ENCODE peak calls at places on chromosomes 6 and 20, in four cellular contexts. One of them, this sample, is unnamed.

GRCh38 chr20:37980383-37980782 is 52.9 kb downstream of the TTI1 start:
- DNase-seq in HFF-Myc: no peak
- DNase-seq in endothelial cell of umbilical vein: no peak
- DNase-seq in fibroblast of lung: no peak
- DNase-seq in this sample: no peak

GRCh38 chr6:35382015-35382414 is 39.7 kb downstream of the PPARD start:
- DNase-seq in fibroblast of lung: no peak
- DNase-seq in HFF-Myc: no peak
- DNase-seq in endothelial cell of umbilical vein: no peak
- DNase-seq in this sample: no peak

GRCh38 chr20:56801991-56802740 is 173.1 kb downstream of the TFAP2C start:
- DNase-seq in fibroblast of lung: peak; percentile 75
- DNase-seq in HFF-Myc: no peak
- DNase-seq in endothelial cell of umbilical vein: no peak
- DNase-seq in this sample: no peak

GRCh38 chr6:40631760-40632159 is 44.6 kb upstream of the LRFN2 start:
- DNase-seq in endothelial cell of umbilical vein: no peak
- DNase-seq in HFF-Myc: no peak
- DNase-seq in fibroblast of lung: no peak
- DNase-seq in this sample: no peak

GRCh38 chr6:169993861-169994481 is 242.5 kb downstream of the ERMARD start:
- DNase-seq in endothelial cell of umbilical vein: no peak
- DNase-seq in fibroblast of lung: no peak
- DNase-seq in HFF-Myc: no peak
- DNase-seq in this sample: peak; percentile 51

GRCh38 chr20:24432057-24432456 is 37.4 kb upstream of the SYNDIG1 start:
- DNase-seq in HFF-Myc: no peak
- DNase-seq in fibroblast of lung: no peak
- DNase-seq in endothelial cell of umbilical vein: no peak
- DNase-seq in this sample: no peak

GRCh38 chr20:1764136-1765033 is 106.8 kb upstream of the SIRPG start:
- DNase-seq in fibroblast of lung: peak; percentile 80
- DNase-seq in endothelial cell of umbilical vein: peak; percentile 76
- DNase-seq in HFF-Myc: peak; percentile 48
- DNase-seq in this sample: peak; percentile 84

GRCh38 chr6:25504661-25505060 is 147.4 kb upstream of the SCGN start:
- DNase-seq in HFF-Myc: no peak
- DNase-seq in fibroblast of lung: peak; percentile 87
- DNase-seq in endothelial cell of umbilical vein: no peak
- DNase-seq in this sample: no peak

GRCh38 chr20:13571662-13572061 is 67.1 kb downstream of the TASP1 start:
- DNase-seq in fibroblast of lung: no peak
- DNase-seq in HFF-Myc: no peak
- DNase-seq in endothelial cell of umbilical vein: no peak
- DNase-seq in this sample: no peak

GRCh38 chr20:52083627-52084232 is 107.8 kb downstream of the ZFP64 start:
- DNase-seq in HFF-Myc: peak; percentile 46
- DNase-seq in fibroblast of lung: peak; percentile 52
- DNase-seq in endothelial cell of umbilical vein: peak; percentile 75
- DNase-seq in this sample: no peak

GRCh38 chr20:58524814-58525213 is 9.6 kb upstream of the APCDD1L start:
- DNase-seq in HFF-Myc: peak; percentile 36
- DNase-seq in endothelial cell of umbilical vein: no peak
- DNase-seq in fibroblast of lung: peak; percentile 96
- DNase-seq in this sample: no peak

GRCh38 chr6:128339635-128340436 is 180.6 kb downstream of the PTPRK start:
- DNase-seq in HFF-Myc: no peak
- DNase-seq in endothelial cell of umbilical vein: no peak
- DNase-seq in fibroblast of lung: peak; percentile 14
- DNase-seq in this sample: no peak

GRCh38 chr20:3798405-3798768 is 2.3 kb downstream of the CDC25B start:
- DNase-seq in fibroblast of lung: no peak
- DNase-seq in HFF-Myc: no peak
- DNase-seq in endothelial cell of umbilical vein: no peak
- DNase-seq in this sample: no peak

GRCh38 chr6:22940571-22941290 is 371.4 kb downstream of the HDGFL1 start:
- DNase-seq in endothelial cell of umbilical vein: no peak
- DNase-seq in fibroblast of lung: no peak
- DNase-seq in HFF-Myc: no peak
- DNase-seq in this sample: no peak

GRCh38 chr6:168871535-168872106 is 382.0 kb downstream of the THBS2 start:
- DNase-seq in fibroblast of lung: no peak
- DNase-seq in endothelial cell of umbilical vein: no peak
- DNase-seq in HFF-Myc: no peak
- DNase-seq in this sample: no peak

GRCh38 chr6:56727097-56727845 is 84.6 kb upstream of the DST start:
- DNase-seq in HFF-Myc: no peak
- DNase-seq in fibroblast of lung: peak; percentile 81
- DNase-seq in endothelial cell of umbilical vein: no peak
- DNase-seq in this sample: no peak

GRCh38 chr6:107080036-107080435 is 35.3 kb downstream of the BEND3 start:
- DNase-seq in fibroblast of lung: no peak
- DNase-seq in endothelial cell of umbilical vein: no peak
- DNase-seq in HFF-Myc: no peak
- DNase-seq in this sample: no peak

GRCh38 chr20:34768105-34768504 is 57.3 kb downstream of the NCOA6 start:
- DNase-seq in fibroblast of lung: peak; percentile 58
- DNase-seq in HFF-Myc: no peak
- DNase-seq in endothelial cell of umbilical vein: peak; percentile 14
- DNase-seq in this sample: no peak

GRCh38 chr20:34124469-34125249 is 12.6 kb upstream of the EIF2S2 start:
- DNase-seq in endothelial cell of umbilical vein: no peak
- DNase-seq in HFF-Myc: no peak
- DNase-seq in fibroblast of lung: no peak
- DNase-seq in this sample: no peak

GRCh38 chr6:7532821-7533220 is 8.7 kb upstream of the DSP start:
- DNase-seq in HFF-Myc: no peak
- DNase-seq in fibroblast of lung: no peak
- DNase-seq in endothelial cell of umbilical vein: no peak
- DNase-seq in this sample: no peak

GRCh38 chr20:43715044-43715443 is 11.8 kb downstream of the GTSF1L start:
- DNase-seq in HFF-Myc: no peak
- DNase-seq in fibroblast of lung: no peak
- DNase-seq in endothelial cell of umbilical vein: no peak
- DNase-seq in this sample: no peak

GRCh38 chr6:6806793-6807518 is 218.4 kb downstream of the LY86 start:
- DNase-seq in endothelial cell of umbilical vein: no peak
- DNase-seq in fibroblast of lung: no peak
- DNase-seq in HFF-Myc: no peak
- DNase-seq in this sample: peak; percentile 80

GRCh38 chr6:155077784-155078183 is 82.7 kb downstream of the TIAM2 start:
- DNase-seq in fibroblast of lung: no peak
- DNase-seq in HFF-Myc: no peak
- DNase-seq in endothelial cell of umbilical vein: no peak
- DNase-seq in this sample: no peak

GRCh38 chr6:110055387-110055735 is 77.2 kb downstream of the GPR6 start:
- DNase-seq in fibroblast of lung: no peak
- DNase-seq in endothelial cell of umbilical vein: no peak
- DNase-seq in HFF-Myc: no peak
- DNase-seq in this sample: no peak

GRCh38 chr6:19995575-19996257 is 158.5 kb downstream of the ID4 start:
- DNase-seq in endothelial cell of umbilical vein: no peak
- DNase-seq in HFF-Myc: no peak
- DNase-seq in fibroblast of lung: no peak
- DNase-seq in this sample: no peak

GRCh38 chr20:62288535-62289105 is 14.2 kb upstream of the ADRM1 start:
- DNase-seq in HFF-Myc: no peak
- DNase-seq in endothelial cell of umbilical vein: no peak
- DNase-seq in fibroblast of lung: no peak
- DNase-seq in this sample: no peak

GRCh38 chr6:62775427-62776022 is 435.7 kb upstream of the FKBP1C start:
- DNase-seq in HFF-Myc: no peak
- DNase-seq in endothelial cell of umbilical vein: no peak
- DNase-seq in fibroblast of lung: no peak
- DNase-seq in this sample: no peak

GRCh38 chr20:36491901-36492617 is 49.3 kb upstream of the MYL9 start:
- DNase-seq in fibroblast of lung: peak; percentile 47
- DNase-seq in HFF-Myc: no peak
- DNase-seq in endothelial cell of umbilical vein: peak; percentile 39
- DNase-seq in this sample: no peak

GRCh38 chr6:119132211-119133004 is 53.9 kb upstream of the FAM184A start:
- DNase-seq in fibroblast of lung: peak; percentile 40
- DNase-seq in endothelial cell of umbilical vein: no peak
- DNase-seq in HFF-Myc: no peak
- DNase-seq in this sample: no peak

GRCh38 chr6:35727206-35727934 is 9.5 kb upstream of the ARMC12 start:
- DNase-seq in fibroblast of lung: peak; percentile 73
- DNase-seq in HFF-Myc: no peak
- DNase-seq in endothelial cell of umbilical vein: peak; percentile 77
- DNase-seq in this sample: peak; percentile 92

GRCh38 chr20:35845561-35845960 is 73.7 kb downstream of the PHF20 start:
- DNase-seq in fibroblast of lung: peak; percentile 52
- DNase-seq in HFF-Myc: no peak
- DNase-seq in endothelial cell of umbilical vein: no peak
- DNase-seq in this sample: no peak

GRCh38 chr20:51628533-51629398 is 86.2 kb upstream of the NFATC2 start:
- DNase-seq in fibroblast of lung: peak; percentile 91
- DNase-seq in HFF-Myc: no peak
- DNase-seq in endothelial cell of umbilical vein: peak; percentile 93
- DNase-seq in this sample: no peak

GRCh38 chr6:169224185-169224695 is 29.4 kb downstream of the THBS2 start:
- DNase-seq in fibroblast of lung: peak; percentile 91
- DNase-seq in endothelial cell of umbilical vein: no peak
- DNase-seq in HFF-Myc: no peak
- DNase-seq in this sample: no peak

GRCh38 chr20:2814587-2815051 is at the start of gene C20orf141:
- DNase-seq in fibroblast of lung: peak; percentile 96
- DNase-seq in endothelial cell of umbilical vein: peak; percentile 40
- DNase-seq in HFF-Myc: peak; percentile 94
- DNase-seq in this sample: no peak

GRCh38 chr6:32974541-32975308 is 6.3 kb downstream of the BRD2 start:
- DNase-seq in HFF-Myc: no peak
- DNase-seq in endothelial cell of umbilical vein: no peak
- DNase-seq in fibroblast of lung: no peak
- DNase-seq in this sample: no peak

GRCh38 chr6:82953871-82954270 is 111.8 kb downstream of the UBE3D start:
- DNase-seq in endothelial cell of umbilical vein: no peak
- DNase-seq in HFF-Myc: no peak
- DNase-seq in fibroblast of lung: peak; percentile 65
- DNase-seq in this sample: no peak

GRCh38 chr6:11732036-11732545 is 46.5 kb downstream of the ADTRP start:
- DNase-seq in endothelial cell of umbilical vein: no peak
- DNase-seq in HFF-Myc: no peak
- DNase-seq in fibroblast of lung: no peak
- DNase-seq in this sample: peak; percentile 70

DNA sequence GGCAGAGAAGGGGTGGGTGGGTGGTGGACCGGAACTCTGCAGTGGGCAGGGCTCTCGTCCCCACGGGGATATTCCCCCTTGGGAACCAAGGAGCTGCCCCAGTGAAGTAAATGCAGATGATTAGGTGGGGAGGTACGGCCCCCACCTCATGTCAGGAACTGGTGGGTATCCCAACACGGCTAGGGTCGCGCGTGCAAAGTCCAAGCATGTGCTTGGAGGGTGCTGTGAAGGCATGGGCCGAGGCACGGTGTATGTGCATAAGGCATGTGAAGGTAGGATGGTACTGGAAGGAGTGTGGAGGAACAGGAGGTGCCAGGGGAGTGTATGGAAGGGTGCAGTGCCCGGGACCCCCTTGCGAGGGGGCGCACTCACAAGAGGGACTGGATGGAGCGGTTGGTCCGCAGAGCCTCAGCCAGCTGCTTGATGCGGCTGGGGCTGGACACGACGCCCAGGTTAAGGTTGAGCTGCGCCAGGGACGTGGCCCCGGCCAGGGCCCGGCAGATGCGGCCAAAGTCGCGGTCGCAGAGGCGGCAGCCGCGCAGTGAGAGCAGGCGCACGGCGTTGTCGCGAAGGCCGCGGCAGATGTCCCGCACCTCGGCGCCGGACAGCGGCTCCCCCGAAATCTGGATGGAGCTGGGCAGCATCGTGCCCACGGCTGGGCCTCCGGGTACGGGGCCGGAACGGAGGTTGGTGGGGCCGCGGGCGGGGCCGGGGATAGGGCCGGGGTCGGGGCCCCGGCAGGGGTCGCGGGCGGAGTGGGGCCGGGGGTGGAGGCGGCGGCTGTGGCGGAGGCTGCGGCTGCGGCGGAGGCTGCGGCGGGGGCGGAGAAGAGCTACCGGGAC is 783 bp downstream of the LRRC73 start:
- DNase-seq in fibroblast of lung: no peak
- DNase-seq in HFF-Myc: no peak
- DNase-seq in endothelial cell of umbilical vein: no peak
- DNase-seq in this sample: no peak
- TF ChIP-seq CTCF in fibroblast of lung: no peak
- TF ChIP-seq CTCF in HFF-Myc: no peak
- TF ChIP-seq CTCF in endothelial cell of umbilical vein: no peak
- TF ChIP-seq CTCF in this sample: no peak

DNA sequence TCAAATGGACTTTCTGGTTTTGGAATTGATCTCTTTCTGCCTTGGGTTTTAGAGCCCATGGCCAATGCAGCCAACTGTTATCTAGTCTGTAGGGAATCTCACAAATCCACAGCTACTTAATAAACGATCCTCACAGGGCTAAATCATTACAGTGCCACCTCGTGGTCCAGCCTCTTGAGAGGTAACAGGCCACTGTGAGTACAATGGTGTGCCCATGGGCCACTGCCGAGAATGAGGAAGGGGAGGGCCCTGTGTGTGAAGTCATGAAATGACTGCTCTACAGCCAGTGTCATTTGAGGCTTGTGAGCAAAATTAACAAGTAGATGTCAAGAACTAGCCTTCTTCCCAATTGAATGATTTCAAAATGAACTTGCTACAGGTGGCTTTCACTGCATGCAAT is 54.3 kb upstream of the GMPR start:
- DNase-seq in endothelial cell of umbilical vein: peak; percentile 47
- DNase-seq in HFF-Myc: no peak
- DNase-seq in fibroblast of lung: no peak
- DNase-seq in this sample: no peak
- TF ChIP-seq CTCF in endothelial cell of umbilical vein: peak; percentile 29
- TF ChIP-seq CTCF in HFF-Myc: peak; percentile 12
- TF ChIP-seq CTCF in fibroblast of lung: no peak
- TF ChIP-seq CTCF in this sample: peak; percentile 28

GRCh38 chr20:11274137-11274536 is 600.3 kb upstream of the JAG1 start:
- DNase-seq in fibroblast of lung: peak; percentile 62
- DNase-seq in endothelial cell of umbilical vein: peak; percentile 74
- DNase-seq in HFF-Myc: peak; percentile 31
- DNase-seq in this sample: no peak

GRCh38 chr20:11270566-11270965 is 596.8 kb upstream of the JAG1 start:
- DNase-seq in endothelial cell of umbilical vein: no peak
- DNase-seq in HFF-Myc: no peak
- DNase-seq in fibroblast of lung: no peak
- DNase-seq in this sample: no peak

GRCh38 chr20:11271920-11272594 is 598.3 kb upstream of the JAG1 start:
- DNase-seq in endothelial cell of umbilical vein: no peak
- DNase-seq in fibroblast of lung: peak; percentile 12
- DNase-seq in HFF-Myc: no peak
- DNase-seq in this sample: no peak

GRCh38 chr20:11267762-11268335 is 594.0 kb upstream of the JAG1 start:
- DNase-seq in endothelial cell of umbilical vein: no peak
- DNase-seq in fibroblast of lung: peak; percentile 60
- DNase-seq in HFF-Myc: no peak
- DNase-seq in this sample: no peak

GRCh38 chr20:11271319-11271718 is 597.5 kb upstream of the JAG1 start:
- DNase-seq in endothelial cell of umbilical vein: no peak
- DNase-seq in HFF-Myc: no peak
- DNase-seq in fibroblast of lung: no peak
- DNase-seq in this sample: no peak
- TF ChIP-seq CTCF in endothelial cell of umbilical vein: no peak
- TF ChIP-seq CTCF in HFF-Myc: no peak
- TF ChIP-seq CTCF in fibroblast of lung: no peak
- TF ChIP-seq CTCF in this sample: no peak

GRCh38 chr6:3456794-3457709 is at the start of gene SLC22A23:
- DNase-seq in fibroblast of lung: peak; percentile 43
- DNase-seq in endothelial cell of umbilical vein: peak; percentile 39
- DNase-seq in HFF-Myc: no peak
- DNase-seq in this sample: peak; percentile 90
- TF ChIP-seq CTCF in fibroblast of lung: peak; percentile 39
- TF ChIP-seq CTCF in endothelial cell of umbilical vein: peak; percentile 35
- TF ChIP-seq CTCF in HFF-Myc: peak; percentile 27
- TF ChIP-seq CTCF in this sample: peak; percentile 63